ENCODE peak calls at places on chromosomes 4 and X, in eight cellular contexts. B is anterior cingulate cortex; Y is stimulated activated CD8-positive, alpha-beta memory T cell treated with anti-CD3 and anti-CD28 coated beads, Interleukin-15, amount 100 ng/mL, for 24 hours; U is HEK293T; K is nucleus accumbens; F is SW480; H is tibial nerve; N is GM03348. S is an unnamed sample.

GRCh38 chr4:182896421-182896820 is 20.8 kb downstream of the DCTD start:
- DNase-seq in B (no peak), Y (no peak), U (no peak), K (no peak), F (no peak), H (no peak), N (no peak), S (no peak)

GRCh38 chr4:5928241-5928640 is 35.4 kb upstream of the CRMP1 start:
- DNase-seq in B (no peak), Y (no peak), U (no peak), K (no peak), F (no peak), H (no peak), N (no peak), S (no peak)

GRCh38 chr4:31020363-31020762 is 300.2 kb downstream of the PCDH7 start:
- DNase-seq in B (no peak), Y (no peak), U (no peak), K (no peak), F (no peak), H (no peak), N (no peak), S (no peak)

GRCh38 chr4:93243262-93243661 is 585.3 kb upstream of the ATOH1 start:
- DNase-seq in B (no peak), Y (no peak), U (no peak), K (no peak), F (no peak), H (no peak), N (no peak), S (no peak)

GRCh38 chrX:100995469-100995868 is 26.0 kb downstream of the ARL13A start:
- DNase-seq in B (peak; percentile 32), Y (no peak), U (no peak), K (peak; percentile 0), F (peak; percentile 42), H (no peak), N (peak; percentile 58), S (no peak)

GRCh38 chrX:135463937-135464336 is 42.2 kb downstream of the SMIM10L2A start:
- DNase-seq in B (no peak), Y (no peak), U (no peak), K (no peak), F (peak; percentile 5), H (no peak), N (peak; percentile 4), S (no peak)

GRCh38 chr4:154009191-154009590 is 220.3 kb upstream of the SFRP2 start:
- DNase-seq in B (no peak), Y (no peak), U (no peak), K (no peak), F (no peak), H (no peak), N (no peak), S (no peak)

GRCh38 chr4:68271851-68272756 is 26.6 kb upstream of the TMPRSS11B start:
- DNase-seq in B (no peak), Y (no peak), U (peak; percentile 43), K (no peak), F (peak; percentile 43), H (no peak), N (peak; percentile 74), S (no peak)

GRCh38 chr4:147829401-147830101 is 97.7 kb downstream of the ARHGAP10 start:
- DNase-seq in B (no peak), Y (no peak), U (no peak), K (no peak), F (no peak), H (no peak), N (no peak), S (peak; percentile 54)

GRCh38 chr4:1600811-1601532 is 83.1 kb downstream of the FAM53A start:
- DNase-seq in B (no peak), Y (no peak), U (no peak), K (no peak), F (no peak), H (no peak), N (no peak), S (no peak)

GRCh38 chr4:7945709-7946380 is 6.2 kb upstream of the AFAP1 start:
- DNase-seq in B (no peak), Y (no peak), U (no peak), K (no peak), F (no peak), H (no peak), N (no peak), S (no peak)

GRCh38 chr4:180449395-180449956 is 1793.7 kb upstream of the TENM3 start:
- DNase-seq in B (peak; percentile 5), Y (no peak), U (peak; percentile 79), K (peak; percentile 35), F (peak; percentile 18), H (no peak), N (no peak), S (no peak)

GRCh38 chrX:10033360-10034007 is 66.3 kb downstream of the CLDN34 start:
- DNase-seq in B (no peak), Y (no peak), U (no peak), K (no peak), F (no peak), H (no peak), N (no peak), S (no peak)

GRCh38 chrX:17046478-17047097 is 100.1 kb downstream of the REPS2 start:
- DNase-seq in B (peak; percentile 27), Y (no peak), U (peak; percentile 67), K (peak; percentile 37), F (peak; percentile 68), H (peak; percentile 18), N (peak; percentile 61), S (peak; percentile 67)

GRCh38 chr4:16532240-16532990 is 306.1 kb upstream of the TAPT1 start:
- DNase-seq in B (no peak), Y (no peak), U (no peak), K (no peak), F (no peak), H (no peak), N (peak; percentile 64), S (peak; percentile 48)

GRCh38 chr4:158896459-158897238 is 127.8 kb downstream of the FNIP2 start:
- DNase-seq in B (no peak), Y (no peak), U (no peak), K (no peak), F (no peak), H (no peak), N (no peak), S (no peak)

GRCh38 chr4:175705407-175705806 is 106.7 kb downstream of the GPM6A start:
- DNase-seq in B (peak; percentile 88), Y (no peak), U (peak; percentile 9), K (peak; percentile 62), F (no peak), H (no peak), N (no peak), S (no peak)

GRCh38 chr4:158094413-158095110 is 78.3 kb downstream of the GASK1B start:
- DNase-seq in B (no peak), Y (no peak), U (no peak), K (no peak), F (peak; percentile 20), H (no peak), N (no peak), S (peak; percentile 57)

GRCh38 chr4:85180533-85180932 is 214.0 kb upstream of the WDFY3 start:
- DNase-seq in B (no peak), Y (no peak), U (no peak), K (no peak), F (no peak), H (no peak), N (no peak), S (no peak)

GRCh38 chrX:93591398-93591797 is 82.0 kb downstream of the NAP1L3 start:
- DNase-seq in B (no peak), Y (no peak), U (no peak), K (no peak), F (no peak), H (no peak), N (no peak), S (no peak)

GRCh38 chr4:90542216-90542615 is 415.0 kb downstream of the CCSER1 start:
- DNase-seq in B (no peak), Y (no peak), U (no peak), K (no peak), F (no peak), H (no peak), N (no peak), S (no peak)

GRCh38 chrX:151398346-151398745 is 1.3 kb downstream of the VMA21 start:
- DNase-seq in B (no peak), Y (no peak), U (no peak), K (no peak), F (no peak), H (no peak), N (no peak), S (no peak)

GRCh38 chrX:39309018-39309620 is 507.9 kb downstream of the MID1IP1 start:
- DNase-seq in B (peak; percentile 5), Y (no peak), U (no peak), K (no peak), F (peak; percentile 46), H (peak; percentile 13), N (no peak), S (peak; percentile 69)

GRCh38 chr4:184825394-184826314 is at the start of gene ACSL1:
- DNase-seq in B (peak; percentile 79), Y (peak; percentile 67), U (peak; percentile 87), K (peak; percentile 89), F (peak; percentile 57), H (peak; percentile 66), N (peak; percentile 98), S (peak; percentile 78)

GRCh38 chr4:146852365-146852764 is 93.3 kb downstream of the TTC29 start:
- DNase-seq in B (peak; percentile 37), Y (no peak), U (no peak), K (peak; percentile 38), F (no peak), H (no peak), N (no peak), S (no peak)

GRCh38 chrX:85851418-85851817 is 195.9 kb downstream of the CHM start:
- DNase-seq in B (no peak), Y (no peak), U (peak; percentile 32), K (no peak), F (peak; percentile 25), H (no peak), N (peak; percentile 1), S (no peak)

GRCh38 chr4:159229164-159229563 is 126.3 kb downstream of the RAPGEF2 start:
- DNase-seq in B (no peak), Y (no peak), U (no peak), K (no peak), F (peak; percentile 9), H (no peak), N (peak; percentile 30), S (no peak)

GRCh38 chr4:123936615-123937014 is 540.0 kb downstream of the SPRY1 start:
- DNase-seq in B (no peak), Y (no peak), U (no peak), K (no peak), F (peak; percentile 28), H (no peak), N (no peak), S (no peak)

GRCh38 chrX:119887721-119888425 is 7.8 kb upstream of the AKAP14 start:
- DNase-seq in B (peak; percentile 12), Y (no peak), U (peak; percentile 93), K (peak; percentile 51), F (no peak), H (peak; percentile 20), N (peak; percentile 70), S (peak; percentile 37)

GRCh38 chr4:48557478-48557877 is 67.4 kb downstream of the ZAR1 start:
- DNase-seq in B (no peak), Y (no peak), U (no peak), K (no peak), F (no peak), H (no peak), N (no peak), S (no peak)

GRCh38 chrX:13376857-13377441 is 57.1 kb upstream of the ATXN3L start:
- DNase-seq in B (no peak), Y (no peak), U (no peak), K (no peak), F (peak; percentile 40), H (no peak), N (peak; percentile 63), S (peak; percentile 42)